ENCODE peak calls at places on chromosomes 6 and 20, in ten cellular contexts. K is NCI-H1930; Z is neuronal stem cell; T is CD4-positive, alpha-beta memory T cell; J is cardiac muscle cell; D is hippocampal formation; P is RCC 7860; U is HAP-1; R is right lobe of liver; B is HepG2. O is an unnamed sample.

GRCh38 chr6:136641873-136642465 is 91.7 kb upstream of the MAP7 start:
- DNase-seq in P (no peak), K (no peak), T (no peak), D (no peak), R (no peak), B (no peak), U (no peak), J (no peak), Z (no peak), O (no peak)

GRCh38 chr6:30101939-30102700 is 10.8 kb downstream of the TRIM31 start:
- DNase-seq in B (peak), J (peak), U (peak), P (peak), T (peak), Z (peak), K (peak), D (peak), R (peak), O (peak)

GRCh38 chr6:169642455-169642854 is 59.4 kb downstream of the WDR27 start:
- DNase-seq in T (no peak), Z (no peak), U (no peak), K (no peak), D (no peak), B (no peak), R (no peak), J (no peak), P (no peak), O (no peak)

GRCh38 chr6:101226677-101227135 is 166.8 kb upstream of the GRIK2 start:
- DNase-seq in B (peak), R (no peak), K (no peak), P (no peak), Z (peak), U (peak), J (peak), D (no peak), T (no peak), O (peak)

GRCh38 chr6:118325220-118325860 is 222.8 kb upstream of the PLN start:
- DNase-seq in D (no peak), Z (no peak), J (no peak), U (no peak), P (no peak), K (no peak), B (no peak), R (no peak), T (no peak), O (no peak)

GRCh38 chr6:125790403-125791150 is at the start of gene NCOA7:
- DNase-seq in P (peak), U (peak), T (peak), B (peak), D (peak), R (peak), K (peak), J (peak), Z (peak), O (no peak)

GRCh38 chr6:53029761-53030160 is 34.7 kb upstream of the GSTA4 start:
- DNase-seq in U (no peak), T (no peak), B (no peak), K (no peak), P (no peak), J (no peak), Z (no peak), D (no peak), R (no peak), O (no peak)

GRCh38 chr6:49479308-49480004 is 16.3 kb downstream of the CENPQ start:
- DNase-seq in K (no peak), R (no peak), U (no peak), Z (no peak), D (no peak), B (no peak), J (no peak), T (no peak), P (no peak), O (no peak)

GRCh38 chr20:10369723-10370090 is 64.3 kb downstream of the MKKS start:
- DNase-seq in T (no peak), U (no peak), Z (no peak), P (peak), B (no peak), K (no peak), D (no peak), R (peak), J (no peak), O (no peak)

GRCh38 chr20:31608256-31608980 is 3.3 kb downstream of the ID1 start:
- DNase-seq in U (peak), B (peak), P (peak), T (no peak), R (peak), D (no peak), J (peak), K (peak), Z (peak), O (peak)

GRCh38 chr20:2693286-2693995 is 861 bp downstream of the EBF4 start:
- DNase-seq in K (peak), U (peak), P (no peak), D (peak), R (no peak), T (peak), B (no peak), Z (no peak), J (peak), O (no peak)

GRCh38 chr6:21754891-21755290 is 161.3 kb downstream of the SOX4 start:
- DNase-seq in P (peak), B (no peak), D (no peak), Z (no peak), T (no peak), J (no peak), U (no peak), K (no peak), R (no peak), O (no peak)

GRCh38 chr6:127146935-127147334 is 28.5 kb downstream of the RSPO3 start:
- DNase-seq in P (peak), T (no peak), U (no peak), Z (no peak), R (no peak), B (no peak), J (peak), K (no peak), D (no peak), O (no peak)

GRCh38 chr6:3871511-3871910 is 22.3 kb downstream of the FAM50B start:
- DNase-seq in J (no peak), B (peak), D (no peak), U (no peak), Z (no peak), K (no peak), T (no peak), R (no peak), P (no peak), O (no peak)

GRCh38 chr6:93562566-93562965 is 143.2 kb upstream of the EPHA7 start:
- DNase-seq in Z (no peak), U (no peak), B (no peak), T (no peak), R (no peak), K (no peak), D (no peak), J (no peak), P (no peak), O (no peak)

GRCh38 chr20:44442298-44443070 is 33.2 kb upstream of the TTPAL start:
- DNase-seq in U (no peak), J (no peak), T (no peak), B (no peak), K (no peak), P (no peak), D (no peak), R (no peak), Z (no peak), O (no peak)

GRCh38 chr20:63500151-63500901 is 1.4 kb upstream of the EEF1A2 start:
- DNase-seq in J (peak), Z (no peak), R (peak), U (no peak), K (no peak), P (no peak), T (no peak), D (no peak), B (no peak), O (no peak)

GRCh38 chr6:133621751-133622150 is 267.2 kb upstream of the TCF21 start:
- DNase-seq in U (no peak), Z (no peak), J (no peak), P (no peak), B (no peak), D (no peak), T (no peak), K (no peak), R (no peak), O (no peak)